ENCODE peak calls at places on chromosomes 13 and 19, in seven cellular contexts. O, P, U, T, F, G and R are unnamed samples.
A peak's percentile ranks its signal among the peaks of the same experiment; 100 is the strongest.

GRCh38 chr13:109818891-109819290 is 32.5 kb upstream of the IRS2 start:
- DNase-seq in O (no peak), P (peak; percentile 46), U (no peak), T (no peak), F (no peak), G (no peak), R (no peak)

GRCh38 chr13:105353654-105354053 is 1181.8 kb downstream of the EFNB2 start:
- DNase-seq in O (no peak), P (no peak), U (no peak), T (no peak), F (no peak), G (no peak), R (no peak)

GRCh38 chr13:110000534-110001345 is 214.4 kb upstream of the IRS2 start:
- DNase-seq in O (no peak), P (peak; percentile 25), U (no peak), T (no peak), F (no peak), G (no peak), R (no peak)

GRCh38 chr13:34884366-34884765 is 57.7 kb upstream of the NBEA start:
- DNase-seq in O (no peak), P (no peak), U (no peak), T (no peak), F (no peak), G (no peak), R (no peak)

GRCh38 chr13:59479629-59480028 is 684.1 kb downstream of the DIAPH3 start:
- DNase-seq in O (no peak), P (no peak), U (no peak), T (no peak), F (no peak), G (no peak), R (no peak)

GRCh38 chr13:75489502-75490263 is 7.7 kb upstream of the TBC1D4 start:
- DNase-seq in O (no peak), P (peak; percentile 84), U (no peak), T (peak; percentile 89), F (peak; percentile 14), G (peak; percentile 78), R (peak; percentile 73)

GRCh38 chr13:35283856-35284255 is 192.6 kb downstream of the MAB21L1 start:
- DNase-seq in O (no peak), P (peak; percentile 63), U (no peak), T (no peak), F (peak; percentile 1), G (peak; percentile 18), R (peak; percentile 59)

GRCh38 chr13:75583101-75583500 is 33.5 kb downstream of the UCHL3 start:
- DNase-seq in O (no peak), P (no peak), U (no peak), T (no peak), F (no peak), G (no peak), R (no peak)

GRCh38 chr13:37869756-37870488 is at the start of gene TRPC4:
- DNase-seq in O (peak; percentile 19), P (peak; percentile 65), U (peak; percentile 79), T (peak; percentile 80), F (peak; percentile 37), G (no peak), R (peak; percentile 78)

GRCh38 chr19:46880440-46880839 is 19.6 kb downstream of the ARHGAP35 start:
- DNase-seq in O (no peak), P (no peak), U (no peak), T (no peak), F (no peak), G (no peak), R (no peak)

GRCh38 chr13:33100876-33101275 is 84.7 kb downstream of the KL start:
- DNase-seq in O (no peak), P (peak; percentile 34), U (no peak), T (no peak), F (no peak), G (no peak), R (no peak)

GRCh38 chr19:23395041-23395721 is at the start of gene ZNF91:
- DNase-seq in O (peak; percentile 94), P (peak; percentile 96), U (peak; percentile 97), T (peak; percentile 94), F (peak; percentile 83), G (peak; percentile 97), R (peak; percentile 99)

GRCh38 chr19:28710278-28710677 is 502.7 kb downstream of the UQCRFS1 start:
- DNase-seq in O (no peak), P (peak; percentile 76), U (no peak), T (peak; percentile 60), F (peak; percentile 14), G (peak; percentile 65), R (peak; percentile 48)

GRCh38 chr19:12774588-12775555 is at the start of gene HOOK2:
- DNase-seq in O (no peak), P (no peak), U (peak; percentile 71), T (no peak), F (peak; percentile 87), G (peak; percentile 33), R (peak; percentile 84)

GRCh38 chr19:1747285-1748114 is 5.8 kb upstream of the ONECUT3 start:
- DNase-seq in O (no peak), P (peak; percentile 77), U (no peak), T (peak; percentile 34), F (peak; percentile 95), G (peak; percentile 59), R (peak; percentile 100)

GRCh38 chr13:52652980-52653303 is 306 bp downstream of the SUGT1 start:
- DNase-seq in O (no peak), P (no peak), U (no peak), T (no peak), F (no peak), G (no peak), R (no peak)

GRCh38 chr13:25874907-25875306 is 176.9 kb downstream of the SHISA2 start:
- DNase-seq in O (no peak), P (no peak), U (no peak), T (no peak), F (no peak), G (no peak), R (no peak)

GRCh38 chr13:114132419-114133121 is at the start of gene RASA3:
- DNase-seq in O (peak; percentile 85), P (peak; percentile 68), U (peak; percentile 69), T (peak; percentile 85), F (peak; percentile 27), G (peak; percentile 91), R (peak; percentile 71)

GRCh38 chr13:114041493-114041892 is 67.6 kb upstream of the C13orf46 start:
- DNase-seq in O (no peak), P (no peak), U (no peak), T (no peak), F (no peak), G (no peak), R (no peak)

GRCh38 chr13:40756042-40756441 is 14.9 kb downstream of the MRPS31 start:
- DNase-seq in O (no peak), P (no peak), U (no peak), T (no peak), F (no peak), G (peak; percentile 26), R (no peak)

GRCh38 chr19:43525836-43526771 is 897 bp downstream of the ETHE1 start:
- DNase-seq in O (no peak), P (no peak), U (no peak), T (peak; percentile 13), F (peak; percentile 48), G (peak; percentile 23), R (peak; percentile 29)

GRCh38 chr19:10205636-10206035 is 10.9 kb upstream of the DNMT1 start:
- DNase-seq in O (no peak), P (no peak), U (no peak), T (no peak), F (no peak), G (no peak), R (no peak)

GRCh38 chr19:5023128-5023571 is 54.2 kb downstream of the KDM4B start:
- DNase-seq in O (no peak), P (no peak), U (no peak), T (no peak), F (no peak), G (no peak), R (no peak)

GRCh38 chr13:70505809-70506208 is 397.6 kb upstream of the KLHL1 start:
- DNase-seq in O (no peak), P (no peak), U (no peak), T (no peak), F (no peak), G (no peak), R (no peak)

GRCh38 chr19:5534787-5535586 is 32.8 kb downstream of the TINCR start:
- DNase-seq in O (no peak), P (peak; percentile 21), U (no peak), T (no peak), F (peak; percentile 9), G (peak; percentile 5), R (no peak)

GRCh38 chr19:4367781-4368127 is 24.4 kb downstream of the MPND start:
- DNase-seq in O (no peak), P (no peak), U (no peak), T (no peak), F (no peak), G (peak; percentile 40), R (no peak)

GRCh38 chr13:48687249-48687648 is 33.5 kb downstream of the CYSLTR2 start:
- DNase-seq in O (no peak), P (no peak), U (no peak), T (no peak), F (no peak), G (no peak), R (no peak)
- TF ChIP-seq CTCF in O (no peak), P (no peak), U (no peak), T (no peak), F (no peak), G (no peak), R (no peak)

GRCh38 chr19:39686739-39687138 is 17.5 kb upstream of the LGALS14 start:
- DNase-seq in O (no peak), P (no peak), U (no peak), T (no peak), F (no peak), G (no peak), R (no peak)
- TF ChIP-seq CTCF in O (no peak), P (no peak), U (no peak), T (no peak), F (no peak), G (no peak), R (no peak)

GRCh38 chr13:27171830-27172494 is 351 bp upstream of the USP12 start:
- DNase-seq in O (peak; percentile 95), P (peak; percentile 81), U (peak; percentile 86), T (peak; percentile 91), F (peak; percentile 90), G (peak; percentile 97), R (peak; percentile 83)
- TF ChIP-seq CTCF in O (peak; percentile 18), P (no peak), U (peak; percentile 23), T (peak; percentile 20), F (no peak), G (peak; percentile 21), R (no peak)

GRCh38 chr19:35644987-35645679 is 3.0 kb upstream of the COX6B1 start:
- DNase-seq in O (peak; percentile 88), P (peak; percentile 47), U (peak; percentile 93), T (peak; percentile 63), F (peak; percentile 77), G (peak; percentile 71), R (peak; percentile 72)
- TF ChIP-seq CTCF in O (no peak), P (no peak), U (no peak), T (no peak), F (no peak), G (no peak), R (no peak)